ENCODE peak calls at places on chromosomes 16 and 17, in eight cellular contexts. One of them, this sample, is unnamed.

GRCh38 chr17:61363601-61364462 is 35.8 kb upstream of the TBX2 start:
- DNase-seq in AG04450: no peak
- DNase-seq in WERI-Rb-1: no peak
- DNase-seq in upper lobe of right lung: no peak
- DNase-seq in kidney epithelial cell: no peak
- DNase-seq in prostate gland: no peak
- DNase-seq in neuronal stem cell: no peak
- DNase-seq in pancreas: no peak
- DNase-seq in this sample: no peak

GRCh38 chr16:87806608-87807546 is 41.1 kb upstream of the KLHDC4 start:
- DNase-seq in AG04450: peak; percentile 78
- DNase-seq in upper lobe of right lung: peak; percentile 74
- DNase-seq in neuronal stem cell: no peak
- DNase-seq in kidney epithelial cell: peak; percentile 75
- DNase-seq in WERI-Rb-1: peak; percentile 47
- DNase-seq in pancreas: peak; percentile 70
- DNase-seq in prostate gland: peak; percentile 24
- DNase-seq in this sample: peak; percentile 55

GRCh38 chr17:30290696-30291570 is 811 bp downstream of the BLMH start:
- DNase-seq in pancreas: peak; percentile 77
- DNase-seq in WERI-Rb-1: peak; percentile 71
- DNase-seq in neuronal stem cell: peak; percentile 47
- DNase-seq in prostate gland: peak; percentile 40
- DNase-seq in AG04450: no peak
- DNase-seq in kidney epithelial cell: no peak
- DNase-seq in upper lobe of right lung: peak; percentile 73
- DNase-seq in this sample: peak; percentile 62

GRCh38 chr16:2912330-2913199 is 834 bp downstream of the FLYWCH1 start:
- DNase-seq in pancreas: peak; percentile 66
- DNase-seq in prostate gland: no peak
- DNase-seq in WERI-Rb-1: no peak
- DNase-seq in AG04450: peak; percentile 34
- DNase-seq in upper lobe of right lung: peak; percentile 76
- DNase-seq in kidney epithelial cell: no peak
- DNase-seq in neuronal stem cell: no peak
- DNase-seq in this sample: no peak

GRCh38 chr17:27888945-27889344 is 4.2 kb downstream of the LYRM9 start:
- DNase-seq in upper lobe of right lung: no peak
- DNase-seq in pancreas: no peak
- DNase-seq in AG04450: no peak
- DNase-seq in prostate gland: no peak
- DNase-seq in neuronal stem cell: peak; percentile 64
- DNase-seq in kidney epithelial cell: no peak
- DNase-seq in WERI-Rb-1: no peak
- DNase-seq in this sample: peak; percentile 53

GRCh38 chr16:67415872-67416793 is at the start of gene ZDHHC1:
- DNase-seq in neuronal stem cell: peak; percentile 69
- DNase-seq in AG04450: no peak
- DNase-seq in pancreas: peak; percentile 93
- DNase-seq in WERI-Rb-1: peak; percentile 71
- DNase-seq in upper lobe of right lung: peak; percentile 91
- DNase-seq in kidney epithelial cell: no peak
- DNase-seq in prostate gland: peak; percentile 67
- DNase-seq in this sample: peak; percentile 78

GRCh38 chr17:57032343-57032742 is 52.7 kb upstream of the AKAP1 start:
- DNase-seq in neuronal stem cell: no peak
- DNase-seq in pancreas: no peak
- DNase-seq in kidney epithelial cell: no peak
- DNase-seq in upper lobe of right lung: peak; percentile 69
- DNase-seq in AG04450: no peak
- DNase-seq in prostate gland: peak; percentile 80
- DNase-seq in WERI-Rb-1: no peak
- DNase-seq in this sample: peak; percentile 63

GRCh38 chr16:18983565-18984424 is at the start of gene TMC7:
- DNase-seq in AG04450: peak; percentile 50
- DNase-seq in pancreas: peak; percentile 87
- DNase-seq in upper lobe of right lung: peak; percentile 94
- DNase-seq in kidney epithelial cell: no peak
- DNase-seq in WERI-Rb-1: peak; percentile 96
- DNase-seq in prostate gland: peak; percentile 80
- DNase-seq in neuronal stem cell: peak; percentile 88
- DNase-seq in this sample: peak; percentile 90

GRCh38 chr17:45857977-45858708 is 13.5 kb downstream of the SPPL2C start:
- DNase-seq in AG04450: no peak
- DNase-seq in prostate gland: no peak
- DNase-seq in neuronal stem cell: peak; percentile 67
- DNase-seq in pancreas: no peak
- DNase-seq in upper lobe of right lung: no peak
- DNase-seq in kidney epithelial cell: peak; percentile 2
- DNase-seq in WERI-Rb-1: no peak
- DNase-seq in this sample: no peak

GRCh38 chr16:81790772-81791171 is 11.7 kb downstream of the PLCG2 start:
- DNase-seq in neuronal stem cell: no peak
- DNase-seq in WERI-Rb-1: no peak
- DNase-seq in prostate gland: no peak
- DNase-seq in kidney epithelial cell: no peak
- DNase-seq in AG04450: no peak
- DNase-seq in upper lobe of right lung: no peak
- DNase-seq in pancreas: no peak
- DNase-seq in this sample: no peak

GRCh38 chr16:65122724-65122973 is 786 bp upstream of the CDH11 start:
- DNase-seq in pancreas: no peak
- DNase-seq in kidney epithelial cell: no peak
- DNase-seq in WERI-Rb-1: no peak
- DNase-seq in neuronal stem cell: no peak
- DNase-seq in upper lobe of right lung: no peak
- DNase-seq in prostate gland: no peak
- DNase-seq in AG04450: no peak
- DNase-seq in this sample: no peak

GRCh38 chr16:89701425-89702406 is at the start of gene SPATA2L:
- DNase-seq in WERI-Rb-1: peak; percentile 93
- DNase-seq in neuronal stem cell: peak; percentile 96
- DNase-seq in AG04450: no peak
- DNase-seq in prostate gland: peak; percentile 96
- DNase-seq in upper lobe of right lung: peak; percentile 98
- DNase-seq in pancreas: peak; percentile 97
- DNase-seq in kidney epithelial cell: peak; percentile 72
- DNase-seq in this sample: peak; percentile 96

GRCh38 chr16:12899529-12900168 is 1.7 kb upstream of the SHISA9 start:
- DNase-seq in pancreas: no peak
- DNase-seq in WERI-Rb-1: no peak
- DNase-seq in AG04450: no peak
- DNase-seq in prostate gland: no peak
- DNase-seq in kidney epithelial cell: no peak
- DNase-seq in upper lobe of right lung: no peak
- DNase-seq in neuronal stem cell: no peak
- DNase-seq in this sample: no peak

GRCh38 chr16:24069036-24069590 is 187.0 kb upstream of the CACNG3 start:
- DNase-seq in pancreas: no peak
- DNase-seq in prostate gland: no peak
- DNase-seq in upper lobe of right lung: no peak
- DNase-seq in WERI-Rb-1: no peak
- DNase-seq in AG04450: no peak
- DNase-seq in kidney epithelial cell: no peak
- DNase-seq in neuronal stem cell: no peak
- DNase-seq in this sample: no peak

GRCh38 chr16:66728117-66728787 is 23.2 kb downstream of the DYNC1LI2 start:
- DNase-seq in AG04450: no peak
- DNase-seq in upper lobe of right lung: no peak
- DNase-seq in kidney epithelial cell: no peak
- DNase-seq in pancreas: peak; percentile 23
- DNase-seq in neuronal stem cell: no peak
- DNase-seq in prostate gland: peak; percentile 39
- DNase-seq in WERI-Rb-1: no peak
- DNase-seq in this sample: no peak

GRCh38 chr16:19884021-19884485 is 595 bp downstream of the GPRC5B start:
- DNase-seq in WERI-Rb-1: no peak
- DNase-seq in AG04450: no peak
- DNase-seq in upper lobe of right lung: no peak
- DNase-seq in neuronal stem cell: no peak
- DNase-seq in pancreas: peak; percentile 71
- DNase-seq in prostate gland: no peak
- DNase-seq in kidney epithelial cell: no peak
- DNase-seq in this sample: peak; percentile 47

GRCh38 chr17:57679356-57679755 is 65.7 kb downstream of the CCDC182 start:
- DNase-seq in neuronal stem cell: no peak
- DNase-seq in WERI-Rb-1: no peak
- DNase-seq in prostate gland: no peak
- DNase-seq in kidney epithelial cell: no peak
- DNase-seq in AG04450: no peak
- DNase-seq in pancreas: no peak
- DNase-seq in upper lobe of right lung: no peak
- DNase-seq in this sample: no peak

GRCh38 chr16:81752225-81752875 is 26.7 kb upstream of the PLCG2 start:
- DNase-seq in AG04450: no peak
- DNase-seq in pancreas: no peak
- DNase-seq in WERI-Rb-1: no peak
- DNase-seq in upper lobe of right lung: peak; percentile 84
- DNase-seq in kidney epithelial cell: no peak
- DNase-seq in prostate gland: no peak
- DNase-seq in neuronal stem cell: no peak
- DNase-seq in this sample: peak; percentile 88

DNA sequence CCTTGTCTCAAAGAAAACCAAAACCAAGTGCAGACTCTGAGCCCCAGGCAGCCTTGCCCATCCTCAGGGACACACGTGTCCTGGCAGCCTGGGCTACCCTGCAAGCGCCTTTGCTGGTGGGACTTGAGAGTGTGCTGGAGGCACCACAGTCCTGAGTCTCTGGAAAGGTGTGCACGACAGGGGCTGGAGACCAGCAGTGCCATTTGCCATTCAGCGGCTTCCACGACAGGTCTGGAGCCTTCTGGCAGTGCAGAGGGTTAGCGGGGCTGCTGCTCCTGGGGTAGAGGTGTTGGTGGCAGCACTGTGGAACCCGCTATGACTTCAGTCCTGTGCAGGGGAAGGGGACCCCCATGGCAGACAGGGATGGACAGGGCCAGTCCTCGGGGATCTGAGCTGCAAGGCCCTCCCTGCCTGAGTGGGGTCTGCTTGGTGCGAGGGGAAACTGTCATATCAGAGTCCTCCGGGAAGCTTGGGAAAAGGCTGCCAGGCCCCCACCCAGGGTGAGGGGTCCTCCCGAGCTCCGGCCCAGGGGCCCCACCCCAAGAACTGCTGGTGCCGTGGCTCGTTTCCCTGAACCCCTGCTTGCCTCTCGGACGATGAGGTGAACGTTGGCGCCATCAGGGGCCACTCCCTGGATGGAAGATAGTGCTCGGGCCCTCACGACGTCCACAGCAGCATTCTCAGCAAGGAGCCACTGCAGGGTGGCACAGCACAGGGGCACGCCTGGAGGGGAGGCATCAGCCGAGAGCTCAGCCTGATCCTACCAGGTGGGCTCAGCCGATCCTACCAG is 6.8 kb downstream of the FAAP100 start:
- DNase-seq in pancreas: peak; percentile 54
- DNase-seq in AG04450: no peak
- DNase-seq in kidney epithelial cell: no peak
- DNase-seq in upper lobe of right lung: no peak
- DNase-seq in neuronal stem cell: no peak
- DNase-seq in WERI-Rb-1: no peak
- DNase-seq in prostate gland: no peak
- DNase-seq in this sample: no peak
- H3K27me3 ChIP-seq in pancreas: no peaks in the 10 kb centered on the region
- H3K27me3 ChIP-seq in AG04450: no peaks in the 10 kb centered on the region
- H3K27me3 ChIP-seq in kidney epithelial cell: no peaks in the 10 kb centered on the region
- H3K27me3 ChIP-seq in upper lobe of right lung: no peaks in the 10 kb centered on the region
- H3K27me3 ChIP-seq in neuronal stem cell: no peaks in the 10 kb centered on the region
- H3K27me3 ChIP-seq in WERI-Rb-1: no peaks in the 10 kb centered on the region
- H3K27me3 ChIP-seq in prostate gland: no peaks in the 10 kb centered on the region
- H3K27me3 ChIP-seq in this sample: no peaks in the 10 kb centered on the region

DNA sequence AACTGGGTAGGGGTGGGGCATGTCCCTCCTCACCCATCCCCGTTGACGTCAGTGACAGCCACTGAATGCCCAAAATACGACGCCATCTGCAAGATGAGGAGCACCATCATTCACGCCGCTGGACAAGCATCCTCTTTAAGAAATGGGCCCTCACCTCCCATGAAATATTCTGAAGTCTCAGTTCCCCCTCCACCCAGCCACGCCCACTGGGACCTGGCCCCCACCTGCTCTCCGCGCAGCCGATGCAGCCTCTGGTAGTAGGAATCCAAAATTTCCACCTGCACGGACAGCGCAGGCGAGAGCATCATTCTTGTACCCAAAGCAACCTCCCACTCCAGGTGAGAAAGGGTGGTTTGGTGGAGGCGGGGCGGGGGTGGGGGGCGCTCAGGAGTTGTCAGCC is 5.6 kb downstream of the ITGA2B start:
- DNase-seq in upper lobe of right lung: no peak
- DNase-seq in AG04450: no peak
- DNase-seq in pancreas: no peak
- DNase-seq in prostate gland: no peak
- DNase-seq in neuronal stem cell: no peak
- DNase-seq in kidney epithelial cell: no peak
- DNase-seq in WERI-Rb-1: no peak
- DNase-seq in this sample: no peak
- H3K4me3 ChIP-seq in upper lobe of right lung: no peak overlapping the region
- H3K4me3 ChIP-seq in AG04450: no peak overlapping the region
- H3K4me3 ChIP-seq in pancreas: no peak overlapping the region
- H3K4me3 ChIP-seq in prostate gland: no peak overlapping the region
- H3K4me3 ChIP-seq in neuronal stem cell: no peak overlapping the region
- H3K4me3 ChIP-seq in kidney epithelial cell: no peak overlapping the region
- H3K4me3 ChIP-seq in WERI-Rb-1: no peak overlapping the region
- H3K4me3 ChIP-seq in this sample: no peak overlapping the region

DNA sequence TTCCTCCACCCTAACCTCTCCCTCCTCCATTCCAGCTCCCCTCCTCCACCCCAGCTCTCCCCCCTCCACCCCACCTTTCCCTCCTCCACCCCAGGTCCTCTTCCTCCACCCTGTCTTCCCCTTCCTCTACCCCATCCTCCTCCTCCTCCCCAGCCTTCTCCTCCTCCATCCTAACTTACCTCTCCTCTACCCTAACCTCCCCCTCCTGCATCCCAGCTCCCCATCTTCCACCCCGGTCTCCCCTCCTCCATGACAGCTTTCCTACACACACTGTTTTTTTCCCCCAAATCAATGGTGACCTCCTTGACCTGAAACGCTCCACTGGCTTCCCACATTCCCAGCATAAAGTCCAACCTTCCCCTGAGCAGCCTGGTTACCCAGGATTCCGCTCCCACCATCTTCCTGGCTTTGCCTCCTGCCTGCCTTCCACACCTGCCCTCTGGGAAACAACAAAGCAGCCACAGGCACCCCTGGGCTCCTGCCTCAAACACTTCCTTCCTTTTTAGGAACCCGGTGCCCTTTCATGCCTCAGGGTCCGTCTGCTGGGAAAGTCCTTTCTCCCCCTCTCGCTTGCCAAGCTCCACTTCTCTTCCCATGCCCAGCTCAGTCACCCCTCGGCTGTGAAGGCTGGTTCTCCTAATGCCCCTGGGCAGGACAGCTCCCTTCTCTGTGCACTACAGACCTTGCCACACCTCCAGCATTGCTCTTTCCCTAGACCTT is 2.0 kb downstream of the RGS9 start:
- DNase-seq in prostate gland: no peak
- DNase-seq in upper lobe of right lung: no peak
- DNase-seq in AG04450: no peak
- DNase-seq in WERI-Rb-1: no peak
- DNase-seq in neuronal stem cell: no peak
- DNase-seq in pancreas: no peak
- DNase-seq in kidney epithelial cell: no peak
- DNase-seq in this sample: no peak
- H3K27me3 ChIP-seq in prostate gland: no peaks in the 10 kb centered on the region
- H3K27me3 ChIP-seq in upper lobe of right lung: no peaks in the 10 kb centered on the region
- H3K27me3 ChIP-seq in AG04450: peaks cover 17% of the 10 kb centered on the region
- H3K27me3 ChIP-seq in WERI-Rb-1: peaks cover 22% of the 10 kb centered on the region
- H3K27me3 ChIP-seq in neuronal stem cell: peaks cover 25% of the 10 kb centered on the region
- H3K27me3 ChIP-seq in pancreas: no peaks in the 10 kb centered on the region
- H3K27me3 ChIP-seq in kidney epithelial cell: peaks cover under 1% of the 10 kb centered on the region
- H3K27me3 ChIP-seq in this sample: no peaks in the 10 kb centered on the region

GRCh38 chr17:78127240-78127887 is 1.2 kb downstream of the TMC6 start:
- DNase-seq in WERI-Rb-1: no peak
- DNase-seq in neuronal stem cell: no peak
- DNase-seq in prostate gland: no peak
- DNase-seq in AG04450: no peak
- DNase-seq in upper lobe of right lung: peak; percentile 91
- DNase-seq in pancreas: peak; percentile 69
- DNase-seq in kidney epithelial cell: no peak
- DNase-seq in this sample: peak; percentile 90
- H3K4me3 ChIP-seq in WERI-Rb-1: peak overlapping the region; percentile 94
- H3K4me3 ChIP-seq in neuronal stem cell: peak overlapping the region; percentile 56
- H3K4me3 ChIP-seq in prostate gland: peak overlapping the region; percentile 57
- H3K4me3 ChIP-seq in AG04450: no peak overlapping the region
- H3K4me3 ChIP-seq in upper lobe of right lung: peak overlapping the region; percentile 93
- H3K4me3 ChIP-seq in pancreas: peak overlapping the region; percentile 81
- H3K4me3 ChIP-seq in kidney epithelial cell: peak overlapping the region; percentile 68
- H3K4me3 ChIP-seq in this sample: peak overlapping the region; percentile 94

This sample was measured in lower lobe of right lung.